ENCODE peak calls at places on chromosomes 7 and 10, in six cellular contexts. A is CD8-positive, alpha-beta T cell; G is endodermal cell; M is astrocyte; U is fibroblast of lung; J is colonic mucosa. Z is an unnamed sample.

GRCh38 chr10:105094048-105094447 is 453.0 kb downstream of the SORCS3 start:
- DNase-seq in A (no peak), G (no peak), M (peak; percentile 8), U (peak; percentile 9), J (no peak), Z (no peak)

GRCh38 chr10:11236234-11236633 is 218.6 kb downstream of the CELF2 start:
- DNase-seq in A (no peak), G (no peak), M (peak; percentile 9), U (peak; percentile 6), J (no peak), Z (no peak)

GRCh38 chr10:3803884-3804741 is 19.1 kb upstream of the KLF6 start:
- DNase-seq in A (peak; percentile 75), G (no peak), M (no peak), U (peak; percentile 31), J (no peak), Z (peak; percentile 43)

GRCh38 chr10:79148452-79149344 is 79.9 kb downstream of the ZMIZ1 start:
- DNase-seq in A (no peak), G (no peak), M (no peak), U (peak; percentile 71), J (peak; percentile 69), Z (peak; percentile 67)

GRCh38 chr7:158505683-158506082 is 81.9 kb downstream of the PTPRN2 start:
- DNase-seq in A (no peak), G (no peak), M (no peak), U (no peak), J (no peak), Z (no peak)

GRCh38 chr7:154480817-154481216 is 428.6 kb downstream of the DPP6 start:
- DNase-seq in A (no peak), G (no peak), M (no peak), U (no peak), J (no peak), Z (no peak)

GRCh38 chr7:148772297-148773089 is 73.8 kb downstream of the CUL1 start:
- DNase-seq in A (no peak), G (no peak), M (peak; percentile 91), U (peak; percentile 94), J (no peak), Z (peak; percentile 79)

GRCh38 chr7:135211179-135211945 is at the start of gene WDR91:
- DNase-seq in A (peak; percentile 98), G (peak; percentile 99), M (peak; percentile 65), U (peak; percentile 83), J (peak; percentile 97), Z (peak; percentile 87)

GRCh38 chr10:82277591-82277990 is 402.6 kb downstream of the NRG3 start:
- DNase-seq in A (no peak), G (no peak), M (peak; percentile 28), U (peak; percentile 39), J (no peak), Z (peak; percentile 6)

GRCh38 chr7:25586513-25586912 is 358.2 kb upstream of the NPVF start:
- DNase-seq in A (no peak), G (no peak), M (no peak), U (no peak), J (no peak), Z (no peak)

GRCh38 chr10:102811346-102811745 is 25.9 kb downstream of the CYP17A1 start:
- DNase-seq in A (no peak), G (no peak), M (no peak), U (no peak), J (no peak), Z (no peak)

GRCh38 chr7:26910221-26910620 is 45.8 kb upstream of the SKAP2 start:
- DNase-seq in A (no peak), G (peak; percentile 83), M (peak; percentile 9), U (peak; percentile 31), J (no peak), Z (peak; percentile 79)

GRCh38 chr10:3791974-3792633 is 7.1 kb upstream of the KLF6 start:
- DNase-seq in A (no peak), G (peak; percentile 12), M (peak; percentile 94), U (peak; percentile 94), J (no peak), Z (peak; percentile 92)

GRCh38 chr10:20598590-20598989 is 298.5 kb downstream of the NEBL start:
- DNase-seq in A (no peak), G (peak; percentile 81), M (peak; percentile 96), U (peak; percentile 97), J (no peak), Z (peak; percentile 85)
- TF ChIP-seq CTCF in A (no peak), G (no peak), M (no peak), U (no peak), J (no peak), Z (no peak)

DNA sequence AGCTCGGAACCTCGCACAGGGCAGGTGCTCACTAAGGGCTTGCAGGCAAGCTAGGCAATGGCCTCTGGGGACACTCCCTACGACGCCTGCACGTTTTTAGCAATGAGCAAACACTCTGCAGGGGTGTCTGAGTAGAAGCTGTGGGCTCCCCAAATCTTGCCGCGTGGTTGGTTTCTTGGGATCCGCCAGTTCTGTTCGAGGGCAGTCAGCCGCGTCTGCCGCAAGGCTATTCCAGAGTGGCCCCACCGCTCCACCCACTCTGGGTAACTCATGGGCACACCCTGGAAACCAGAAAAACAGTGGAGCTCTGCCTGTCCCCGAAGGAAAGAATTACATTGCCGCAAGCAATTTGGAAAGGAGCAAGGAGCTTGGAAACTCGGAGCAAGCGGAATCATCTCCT is 189.3 kb upstream of the LYZL2 start:
- DNase-seq in A (no peak), G (no peak), M (no peak), U (no peak), J (no peak), Z (peak; percentile 82)
- H3K4me3 ChIP-seq in A (no peak overlapping the region), G (no peak overlapping the region), M (no peak overlapping the region), U (no peak overlapping the region), J (no peak overlapping the region), Z (peak overlapping the region; percentile 53)

DNA sequence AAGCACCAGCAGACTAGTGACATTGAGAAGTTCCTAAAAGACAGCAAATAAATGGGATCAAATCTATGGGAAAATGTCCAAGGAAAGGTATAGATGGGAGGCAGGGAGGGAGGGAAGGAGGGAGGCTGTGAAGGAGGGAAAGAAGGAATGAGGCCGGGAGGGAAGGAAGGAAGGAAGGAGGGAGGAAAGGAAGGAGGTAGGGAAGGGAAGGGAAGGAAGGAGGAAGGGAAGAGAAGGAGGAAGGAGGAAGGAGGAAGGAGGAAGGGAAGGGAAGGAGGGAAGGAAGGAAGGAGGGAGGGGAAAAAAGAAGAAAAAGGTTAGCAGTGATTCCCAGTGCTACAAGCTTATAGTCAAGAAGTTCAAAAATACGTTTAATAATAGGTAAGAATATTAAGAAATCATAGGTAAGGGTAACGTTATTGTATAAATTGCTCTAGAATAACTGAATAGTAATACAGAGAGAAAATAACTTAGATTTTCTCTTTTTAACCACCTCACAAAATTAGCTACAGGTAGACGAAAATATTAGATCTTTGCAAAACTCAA is 106.9 kb downstream of the LMBR1 start:
- DNase-seq in A (no peak), G (no peak), M (no peak), U (no peak), J (no peak), Z (no peak)
- TF ChIP-seq CTCF in A (no peak), G (no peak), M (no peak), U (no peak), J (no peak), Z (no peak)

GRCh38 chr10:7891634-7892033 is 73.3 kb downstream of the TAF3 start:
- DNase-seq in A (no peak), G (no peak), M (peak; percentile 14), U (peak; percentile 32), J (no peak), Z (no peak)

GRCh38 chr10:7890802-7891201 is 72.5 kb downstream of the TAF3 start:
- DNase-seq in A (no peak), G (no peak), M (no peak), U (no peak), J (no peak), Z (no peak)

GRCh38 chr10:7892146-7892545 is 73.8 kb downstream of the TAF3 start:
- DNase-seq in A (no peak), G (no peak), M (no peak), U (no peak), J (no peak), Z (no peak)

GRCh38 chr10:7887417-7887816 is 69.1 kb downstream of the TAF3 start:
- DNase-seq in A (no peak), G (no peak), M (peak; percentile 86), U (peak; percentile 89), J (no peak), Z (no peak)

DNA sequence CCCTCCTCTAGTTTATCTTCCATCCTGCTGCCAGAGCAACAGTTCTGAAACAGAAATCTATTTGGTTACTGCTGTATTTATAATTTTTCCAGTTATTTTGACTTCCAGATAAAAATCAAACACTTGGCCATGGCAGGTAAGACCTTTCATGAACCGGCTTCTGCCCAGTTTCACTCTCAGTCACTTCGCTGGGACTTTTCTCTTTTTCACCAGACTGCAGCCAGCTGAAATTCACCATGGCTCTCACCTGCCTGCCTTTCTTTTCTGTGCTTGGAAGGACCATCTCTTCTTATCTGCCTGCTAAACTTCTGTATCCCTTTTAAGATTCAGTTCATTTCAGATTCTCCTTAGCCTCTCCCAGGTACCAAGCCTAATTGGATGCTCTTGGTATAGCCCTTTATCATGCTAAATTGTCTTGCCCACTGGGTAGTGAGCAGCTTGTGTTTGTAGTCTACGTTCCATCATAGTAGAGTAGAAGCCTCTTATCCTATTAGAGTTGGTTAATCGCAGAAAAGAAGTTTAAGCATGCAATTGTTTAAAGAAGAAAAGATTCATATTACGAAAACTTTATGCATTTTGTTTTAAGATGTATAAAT is 71.7 kb downstream of the TAF3 start:
- DNase-seq in A (no peak), G (no peak), M (no peak), U (no peak), J (no peak), Z (no peak)
- H3K4me3 ChIP-seq in A (no peak overlapping the region), G (no peak overlapping the region), M (no peak overlapping the region), U (no peak overlapping the region), J (no peak overlapping the region), Z (no peak overlapping the region)

Z was measured in AG10803.